ENCODE peak calls at places on chromosome 14, in four cellular contexts. N is testis, X is SK-N-SH, U is esophagus muscularis mucosa. G is an unnamed sample.
A peak's percentile ranks its signal among the peaks of the same experiment; 100 is the strongest.

GRCh38 chr14:91867316-91867988 is at the start of gene TC2N:
- DNase-seq in X (no peak), N (no peak), U (no peak), G (no peak)

GRCh38 chr14:33475623-33476022 is 475.3 kb downstream of the EGLN3 start:
- DNase-seq in U (no peak), X (peak; percentile 56), N (peak; percentile 55), G (peak; percentile 57)

GRCh38 chr14:28596336-28596735 is 170.3 kb upstream of the FOXG1 start:
- DNase-seq in N (no peak), X (no peak), U (no peak), G (no peak)

GRCh38 chr14:87888136-87888999 is 104.6 kb downstream of the GALC start:
- DNase-seq in U (no peak), X (peak; percentile 12), N (peak; percentile 77), G (peak; percentile 61)

GRCh38 chr14:41461380-41461779 is 145.3 kb upstream of the LRFN5 start:
- DNase-seq in X (no peak), N (no peak), U (no peak), G (no peak)

GRCh38 chr14:21090194-21090939 is 8.1 kb downstream of the ZNF219 start:
- DNase-seq in U (no peak), N (no peak), X (peak; percentile 87), G (peak; percentile 78)

GRCh38 chr14:39666386-39666785 is 234.2 kb upstream of the FBXO33 start:
- DNase-seq in N (no peak), X (no peak), U (no peak), G (no peak)

GRCh38 chr14:92962831-92963095 is 39.8 kb downstream of the CHGA start:
- DNase-seq in U (no peak), X (no peak), N (no peak), G (no peak)

GRCh38 chr14:57390806-57391562 is 598 bp downstream of the NAA30 start:
- DNase-seq in N (peak; percentile 38), X (peak; percentile 78), U (no peak), G (peak; percentile 38)

GRCh38 chr14:59582161-59582560 is 5.5 kb upstream of the CCDC175 start:
- DNase-seq in U (no peak), X (no peak), N (no peak), G (no peak)

GRCh38 chr14:54606178-54606577 is 39.2 kb downstream of the SAMD4A start:
- DNase-seq in X (no peak), U (no peak), N (peak; percentile 17), G (no peak)

GRCh38 chr14:83196235-83196634 is 1662.6 kb upstream of the SEL1L start:
- DNase-seq in N (no peak), U (no peak), X (no peak), G (no peak)

GRCh38 chr14:31270196-31270772 is 62.7 kb upstream of the HECTD1 start:
- DNase-seq in N (no peak), X (no peak), U (no peak), G (peak; percentile 30)

GRCh38 chr14:103021817-103022668 is 35.3 kb downstream of the CDC42BPB start:
- DNase-seq in X (no peak), N (no peak), U (no peak), G (no peak)

GRCh38 chr14:94768141-94768520 is 1.8 kb downstream of the GSC start:
- DNase-seq in U (no peak), N (no peak), X (no peak), G (no peak)

GRCh38 chr14:31269599-31270195 is 62.1 kb upstream of the HECTD1 start:
- DNase-seq in U (no peak), N (no peak), X (no peak), G (no peak)

GRCh38 chr14:75905505-75905904 is 76.3 kb downstream of the TGFB3 start:
- DNase-seq in X (no peak), N (peak; percentile 76), U (no peak), G (no peak)

GRCh38 chr14:101495284-101495683 is 66.0 kb upstream of the DIO3 start:
- DNase-seq in X (no peak), N (peak; percentile 7), U (no peak), G (no peak)

GRCh38 chr14:102209224-102209966 is 69.7 kb downstream of the WDR20 start:
- DNase-seq in X (peak; percentile 67), N (peak; percentile 73), U (no peak), G (no peak)

GRCh38 chr14:87405563-87405962 is 587.4 kb downstream of the GALC start:
- DNase-seq in X (no peak), N (no peak), U (no peak), G (no peak)

GRCh38 chr14:57831981-57832380 is 33.9 kb downstream of the SLC35F4 start:
- DNase-seq in N (no peak), U (no peak), X (no peak), G (no peak)

GRCh38 chr14:75985618-75986438 is at the start of gene IFT43:
- DNase-seq in X (peak; percentile 90), N (peak; percentile 99), U (peak; percentile 98), G (peak; percentile 83)

GRCh38 chr14:28676481-28676880 is 90.1 kb upstream of the FOXG1 start:
- DNase-seq in N (no peak), U (no peak), X (no peak), G (no peak)

GRCh38 chr14:61609885-61610284 is 85.4 kb upstream of the HIF1A start:
- DNase-seq in N (no peak), X (no peak), U (no peak), G (no peak)

GRCh38 chr14:56846970-56847928 is 37.0 kb upstream of the OTX2 start:
- DNase-seq in X (no peak), U (no peak), N (no peak), G (no peak)

GRCh38 chr14:59630281-59630963 is 53.8 kb upstream of the CCDC175 start:
- DNase-seq in U (no peak), X (peak; percentile 89), N (peak; percentile 43), G (peak; percentile 42)

GRCh38 chr14:95300002-95300696 is 19.6 kb downstream of the CLMN start:
- DNase-seq in N (no peak), X (no peak), U (no peak), G (no peak)

GRCh38 chr14:91394105-91395081 is 23.2 kb downstream of the CCDC88C start:
- DNase-seq in X (no peak), N (no peak), U (no peak), G (peak; percentile 82)

DNA sequence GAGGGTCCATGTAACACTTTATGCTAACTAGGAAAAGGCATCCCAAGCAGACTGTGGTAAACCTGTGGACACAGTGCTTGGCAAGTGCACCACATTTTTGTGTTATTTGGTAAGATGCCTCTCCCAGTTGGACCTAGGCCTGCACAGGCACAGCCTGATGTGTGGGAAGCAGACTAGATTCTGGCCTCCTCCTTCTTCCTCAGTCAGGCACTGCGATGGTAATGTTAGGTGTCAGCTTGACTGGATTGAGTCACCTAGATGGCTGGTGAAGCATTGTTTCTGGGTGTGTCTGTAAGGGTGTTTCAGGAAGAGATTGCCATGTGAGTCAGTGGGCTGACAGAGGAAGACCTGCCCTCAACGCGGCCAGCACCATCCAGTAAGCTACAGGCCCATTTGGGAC is 25.3 kb upstream of the RHOJ start:
- DNase-seq in U (no peak), N (no peak), X (no peak), G (no peak)
- H3K27ac ChIP-seq in U (peak overlapping the region; percentile 15), N (no peak overlapping the region), X (no peak overlapping the region), G (no peak overlapping the region)

DNA sequence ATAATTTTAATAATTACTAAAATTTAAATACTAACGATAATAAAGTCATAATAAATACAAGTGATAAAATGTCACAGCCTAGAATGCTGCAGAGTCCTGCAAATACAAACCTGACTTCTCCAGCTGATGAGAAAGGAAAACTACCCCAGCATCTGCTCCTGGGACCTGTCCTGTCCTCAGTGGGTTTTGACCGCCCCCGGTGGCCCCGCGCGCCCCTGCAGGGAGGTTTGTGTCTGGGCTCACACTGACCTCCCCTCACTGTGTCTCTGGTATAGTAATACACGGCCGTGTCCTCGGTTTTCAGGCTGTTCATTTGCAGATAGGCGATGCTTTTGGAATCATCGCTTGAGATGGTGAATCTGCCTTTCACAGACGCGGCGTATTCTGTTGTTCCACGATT is 1139.4 kb downstream of the TMEM121 start:
- DNase-seq in X (no peak), N (no peak), U (peak; percentile 29), G (no peak)
- TF ChIP-seq CTCF in X (no peak), N (no peak), U (no peak), G (no peak)

GRCh38 chr14:36843410-36843809 is 181.8 kb downstream of the PAX9 start:
- DNase-seq in N (no peak), X (no peak), U (no peak), G (no peak)
- H3K27me3 ChIP-seq in N (no peaks in the 10 kb centered on the region), X (no peaks in the 10 kb centered on the region), U (no peaks in the 10 kb centered on the region), G (peaks cover 21% of the 10 kb centered on the region)

GRCh38 chr14:66032800-66033199 is 453.4 kb upstream of the CCDC196 start:
- DNase-seq in U (no peak), X (no peak), N (no peak), G (no peak)
- H3K27ac ChIP-seq in U (no peak overlapping the region), X (no peak overlapping the region), N (no peak overlapping the region), G (no peak overlapping the region)

DNA sequence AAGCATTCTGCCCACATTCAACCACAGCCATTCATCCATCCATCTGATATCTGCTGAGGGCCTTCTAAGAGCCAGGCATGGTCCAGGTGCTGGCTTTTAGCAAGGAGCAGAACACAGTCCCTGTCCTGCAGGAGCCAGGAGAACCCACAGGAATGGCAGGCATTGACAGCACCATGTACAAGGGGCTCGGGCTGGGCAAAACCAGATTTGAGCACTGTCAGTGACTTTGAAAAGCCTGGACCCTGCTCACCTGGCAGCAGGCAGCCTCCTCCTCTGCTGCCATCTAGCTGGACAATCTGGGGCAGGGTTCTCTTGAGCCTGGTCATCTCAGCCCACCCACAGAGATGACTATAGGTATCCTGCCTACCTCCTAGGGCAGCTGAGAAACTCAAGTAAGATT is 136.9 kb downstream of the ZFP36L1 start:
- DNase-seq in U (no peak), N (no peak), X (peak; percentile 40), G (peak; percentile 47)
- TF ChIP-seq CTCF in U (peak; percentile 26), N (no peak), X (no peak), G (peak; percentile 68)

GRCh38 chr14:63297387-63297786 is 21.3 kb downstream of the GPHB5 start:
- DNase-seq in U (no peak), X (no peak), N (no peak), G (no peak)
- H3K27me3 ChIP-seq in U (no peaks in the 10 kb centered on the region), X (no peaks in the 10 kb centered on the region), N (no peaks in the 10 kb centered on the region), G (no peaks in the 10 kb centered on the region)

DNA sequence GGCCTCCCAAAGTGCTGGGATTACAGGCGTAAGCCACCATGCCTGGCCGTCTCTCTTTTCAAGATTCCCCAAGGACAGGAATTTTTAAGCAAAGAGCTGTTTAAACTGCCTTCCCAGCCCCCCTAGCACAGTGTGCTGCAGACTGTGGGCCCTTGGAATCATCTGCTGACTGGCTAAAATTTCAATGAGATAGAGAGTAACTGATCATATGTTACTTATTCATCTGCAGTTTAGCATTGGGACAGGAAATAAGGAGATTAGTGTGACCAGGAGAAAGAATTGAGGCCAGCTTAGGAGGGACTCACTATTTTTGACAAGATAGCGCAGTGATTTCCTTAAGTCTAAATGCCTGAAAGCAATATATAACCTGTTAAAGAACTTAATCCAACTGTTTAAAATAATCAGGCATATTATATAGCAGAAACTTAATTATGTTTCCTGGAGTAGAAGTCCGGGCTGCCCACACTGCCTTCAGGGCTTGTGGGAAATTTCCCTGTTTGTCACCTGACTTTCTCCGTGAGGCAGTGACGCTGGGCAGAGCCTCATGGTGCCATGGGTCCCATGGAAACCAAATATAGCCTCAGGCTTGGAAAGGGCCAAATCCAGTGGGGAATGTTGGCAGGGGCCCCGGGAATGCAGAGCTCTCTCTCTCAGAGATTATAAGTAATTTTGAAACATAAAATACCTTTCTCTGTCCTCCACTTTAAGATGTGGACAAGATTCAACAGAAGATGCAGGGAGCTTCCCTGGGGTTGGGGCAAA is 22.8 kb upstream of the CEBPE start:
- DNase-seq in U (peak; percentile 89), X (peak; percentile 39), N (peak; percentile 72), G (no peak)
- H3K27ac ChIP-seq in U (peak overlapping the region; percentile 90), X (no peak overlapping the region), N (peak overlapping the region; percentile 5), G (no peak overlapping the region)